ENCODE peak calls at places on chromosomes 16 and 17, in eight cellular contexts. A, P, V, Y, R, B, C and U are unnamed samples.

GRCh38 chr17:58679263-58680037 is 12.4 kb downstream of the TEX14 start:
- DNase-seq in A (no peak), P (no peak), V (no peak), Y (peak), R (peak), B (no peak), C (peak), U (no peak)

GRCh38 chr17:48564200-48565023 is 13.7 kb downstream of the HOXB4 start:
- DNase-seq in A (no peak), P (no peak), V (no peak), Y (no peak), R (peak), B (no peak), C (no peak), U (no peak)

GRCh38 chr17:64202683-64203430 is 60.2 kb downstream of the TEX2 start:
- DNase-seq in A (no peak), P (no peak), V (no peak), Y (no peak), R (no peak), B (no peak), C (no peak), U (no peak)

GRCh38 chr17:83065660-83066542 is 13.5 kb upstream of the METRNL start:
- DNase-seq in A (no peak), P (no peak), V (no peak), Y (no peak), R (no peak), B (no peak), C (no peak), U (peak)

GRCh38 chr16:69706975-69707340 is 19.4 kb downstream of the NQO1 start:
- DNase-seq in A (no peak), P (no peak), V (no peak), Y (no peak), R (no peak), B (no peak), C (no peak), U (no peak)

GRCh38 chr16:51951668-51952298 is 595.2 kb downstream of the TOX3 start:
- DNase-seq in A (no peak), P (no peak), V (no peak), Y (peak), R (peak), B (peak), C (peak), U (no peak)

GRCh38 chr16:56513972-56514371 is 5.9 kb downstream of the BBS2 start:
- DNase-seq in A (peak), P (peak), V (peak), Y (peak), R (peak), B (peak), C (peak), U (no peak)

GRCh38 chr16:69503244-69503643 is 62.5 kb upstream of the NFAT5 start:
- DNase-seq in A (no peak), P (no peak), V (no peak), Y (no peak), R (no peak), B (no peak), C (no peak), U (no peak)

GRCh38 chr17:80879723-80880649 is 111.7 kb upstream of the CHMP6 start:
- DNase-seq in A (no peak), P (peak), V (no peak), Y (no peak), R (no peak), B (peak), C (no peak), U (no peak)

GRCh38 chr16:72990003-72990521 is 57.9 kb downstream of the ZFHX3 start:
- DNase-seq in A (no peak), P (no peak), V (no peak), Y (peak), R (no peak), B (peak), C (peak), U (no peak)

GRCh38 chr17:63361182-63361581 is 84.9 kb downstream of the CYB561 start:
- DNase-seq in A (no peak), P (no peak), V (no peak), Y (no peak), R (no peak), B (no peak), C (no peak), U (no peak)

GRCh38 chr16:87780385-87780989 is 14.7 kb upstream of the KLHDC4 start:
- DNase-seq in A (peak), P (peak), V (peak), Y (no peak), R (no peak), B (no peak), C (no peak), U (no peak)